ENCODE peak calls at places on chromosomes 16 and 17, in seven cellular contexts. I is stimulated activated naive B cell treated with anti-CD40 and anti-IgM and Interleukin-4, amounts not matched to agents 10 μg/mL and 1 μg/mL and 100 μg/mL, for 72 hours; F is omental fat pad; Q is NCI-H524; D is CD8-positive, alpha-beta T cell; C is T-helper 1 cell; B is astrocyte of the spinal cord. W is an unnamed sample.
A peak's percentile ranks its signal among the peaks of the same experiment; 100 is the strongest.

GRCh38 chr17:31147507-31148202 is 52.9 kb downstream of the NF1 start:
- DNase-seq in I (no peak), F (no peak), Q (peak; percentile 36), D (no peak), C (no peak), B (no peak), W (no peak)

GRCh38 chr17:72199256-72199655 is 78.4 kb downstream of the SOX9 start:
- DNase-seq in I (no peak), F (no peak), Q (no peak), D (no peak), C (no peak), B (no peak), W (no peak)

GRCh38 chr17:48322060-48322459 is 108.0 kb downstream of the SKAP1 start:
- DNase-seq in I (no peak), F (no peak), Q (no peak), D (no peak), C (no peak), B (peak; percentile 38), W (no peak)

GRCh38 chr17:73192219-73192893 is 499 bp upstream of the COG1 start:
- DNase-seq in I (peak; percentile 61), F (peak; percentile 29), Q (peak; percentile 94), D (peak; percentile 44), C (no peak), B (peak; percentile 69), W (peak; percentile 74)

GRCh38 chr17:50295021-50295420 is 20.8 kb downstream of the TMEM92 start:
- DNase-seq in I (no peak), F (no peak), Q (no peak), D (no peak), C (no peak), B (no peak), W (no peak)

GRCh38 chr17:69936996-69937395 is 138.0 kb upstream of the KCNJ16 start:
- DNase-seq in I (no peak), F (no peak), Q (no peak), D (no peak), C (no peak), B (no peak), W (no peak)

GRCh38 chr16:15811778-15812750 is 44.8 kb downstream of the MYH11 start:
- DNase-seq in I (no peak), F (no peak), Q (peak; percentile 60), D (no peak), C (no peak), B (peak; percentile 76), W (no peak)

GRCh38 chr17:28896491-28896883 is 1.0 kb downstream of the FLOT2 start:
- DNase-seq in I (no peak), F (no peak), Q (peak; percentile 61), D (no peak), C (no peak), B (no peak), W (no peak)

W was measured in HL-60.